ENCODE peak calls at places on chromosomes 11 and 22, in six cellular contexts. I is HCT116, K is prostate gland, V is neural progenitor cell, P is neuronal stem cell, S is astrocyte. O is an unnamed sample.

GRCh38 chr11:26551186-26551801 is 20.8 kb downstream of the MUC15 start:
- DNase-seq in I (no peak), K (no peak), V (no peak), P (no peak), S (no peak), O (no peak)

GRCh38 chr11:106021181-106021966 is 666 bp downstream of the MSANTD4 start:
- DNase-seq in I (no peak), K (no peak), V (no peak), P (no peak), S (no peak), O (peak)

GRCh38 chr11:8289426-8290047 is 25.9 kb upstream of the LMO1 start:
- DNase-seq in I (no peak), K (no peak), V (peak), P (peak), S (no peak), O (no peak)

GRCh38 chr11:2991477-2992233 is 474 bp downstream of the NAP1L4 start:
- DNase-seq in I (no peak), K (peak), V (no peak), P (peak), S (no peak), O (no peak)

GRCh38 chr11:87092159-87092558 is 54.4 kb downstream of the TMEM135 start:
- DNase-seq in I (no peak), K (no peak), V (no peak), P (no peak), S (no peak), O (no peak)

GRCh38 chr11:72583177-72583553 is 91.1 kb downstream of the PDE2A start:
- DNase-seq in I (no peak), K (no peak), V (no peak), P (no peak), S (no peak), O (no peak)

GRCh38 chr11:58629857-58630256 is 7.4 kb downstream of the CNTF start:
- DNase-seq in I (peak), K (no peak), V (peak), P (no peak), S (peak), O (no peak)

GRCh38 chr11:79312591-79313267 is 128.1 kb downstream of the TENM4 start:
- DNase-seq in I (no peak), K (no peak), V (no peak), P (no peak), S (no peak), O (no peak)

GRCh38 chr11:107587306-107587979 is 3.5 kb upstream of the ELMOD1 start:
- DNase-seq in I (no peak), K (no peak), V (no peak), P (no peak), S (peak), O (no peak)

GRCh38 chr11:117872420-117872961 is 4.0 kb downstream of the FXYD6 start:
- DNase-seq in I (no peak), K (no peak), V (no peak), P (no peak), S (no peak), O (no peak)

GRCh38 chr11:127105578-127105977 is 105.0 kb upstream of the KIRREL3 start:
- DNase-seq in I (no peak), K (no peak), V (no peak), P (no peak), S (no peak), O (no peak)

GRCh38 chr11:13963169-13963948 is 836 bp downstream of the SPON1 start:
- DNase-seq in I (no peak), K (no peak), V (peak), P (no peak), S (peak), O (peak)

GRCh38 chr11:117582491-117582890 is 214.5 kb downstream of the DSCAML1 start:
- DNase-seq in I (no peak), K (no peak), V (no peak), P (no peak), S (no peak), O (no peak)

GRCh38 chr11:117986981-117987495 is 844 bp downstream of the IL10RA start:
- DNase-seq in I (no peak), K (no peak), V (no peak), P (no peak), S (no peak), O (peak)

GRCh38 chr11:33257160-33257896 is at the start of gene HIPK3:
- DNase-seq in I (no peak), K (peak), V (peak), P (peak), S (peak), O (peak)

GRCh38 chr11:94519478-94520084 is 7.3 kb downstream of the C11orf97 start:
- DNase-seq in I (peak), K (no peak), V (peak), P (peak), S (no peak), O (no peak)

GRCh38 chr11:7495997-7496545 is 10.8 kb downstream of the OLFML1 start:
- DNase-seq in I (no peak), K (no peak), V (no peak), P (no peak), S (no peak), O (no peak)

DNA sequence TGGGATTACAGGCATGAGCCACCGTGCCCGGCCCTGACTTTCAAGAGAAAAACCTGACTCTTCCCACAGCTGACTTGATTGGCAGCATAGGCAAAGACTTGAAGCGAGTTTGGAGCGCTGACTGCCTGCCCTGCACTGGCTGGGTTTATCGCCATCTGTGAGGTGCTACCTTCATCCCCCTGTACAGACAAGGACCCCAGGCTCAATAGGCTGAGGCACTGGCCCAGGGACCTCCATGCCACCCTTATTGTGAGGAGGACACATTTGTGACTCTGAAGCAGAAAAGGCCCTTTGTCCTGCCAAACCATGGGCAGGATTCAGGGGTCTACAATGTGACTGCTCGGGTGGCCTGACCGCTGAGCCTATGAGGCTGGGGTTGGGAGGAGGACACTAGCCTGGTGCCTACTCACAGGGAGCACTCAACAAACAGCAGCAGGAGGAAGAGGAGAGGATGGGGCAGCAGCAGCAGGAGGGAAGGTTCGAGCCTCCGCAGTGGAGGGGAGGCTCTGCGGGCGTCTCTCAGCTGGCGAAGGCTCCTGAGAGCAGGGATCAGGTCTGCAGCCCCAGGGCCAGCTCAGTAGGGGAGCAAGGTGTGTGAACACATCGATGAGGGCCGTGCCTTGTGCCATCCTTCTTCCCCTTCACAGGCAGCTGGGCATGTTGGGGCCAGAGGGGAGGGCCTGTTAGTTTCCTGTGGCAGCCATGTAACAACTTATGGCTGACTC is 72.9 kb upstream of the WNT7B start:
- DNase-seq in I (no peak), K (no peak), V (no peak), P (no peak), S (no peak), O (no peak)
- H3K27ac ChIP-seq in I (no peak), K (peak), V (no peak), P (no peak), S (no peak), O (peak)

GRCh38 chr11:10744206-10744605 is 6.8 kb upstream of the CTR9 start:
- DNase-seq in I (no peak), K (no peak), V (no peak), P (no peak), S (no peak), O (no peak)
- H3K27ac ChIP-seq in I (no peak), K (no peak), V (no peak), P (no peak), S (no peak), O (no peak)

GRCh38 chr11:69521461-69521860 is 40.0 kb downstream of the LINC01488 start:
- DNase-seq in I (no peak), K (no peak), V (no peak), P (no peak), S (no peak), O (no peak)

GRCh38 chr11:69515271-69516245 is 34.1 kb downstream of the LINC01488 start:
- DNase-seq in I (no peak), K (no peak), V (no peak), P (no peak), S (no peak), O (no peak)

GRCh38 chr11:69516526-69516925 is 35.1 kb downstream of the LINC01488 start:
- DNase-seq in I (no peak), K (no peak), V (no peak), P (no peak), S (peak), O (no peak)

GRCh38 chr11:69520186-69520585 is 38.7 kb downstream of the LINC01488 start:
- DNase-seq in I (no peak), K (no peak), V (no peak), P (no peak), S (no peak), O (no peak)

GRCh38 chr11:69518081-69518950 is 36.9 kb downstream of the LINC01488 start:
- DNase-seq in I (no peak), K (no peak), V (no peak), P (no peak), S (peak), O (no peak)
- H3K27ac ChIP-seq in I (no peak), K (no peak), V (no peak), P (no peak), S (peak), O (no peak)

DNA sequence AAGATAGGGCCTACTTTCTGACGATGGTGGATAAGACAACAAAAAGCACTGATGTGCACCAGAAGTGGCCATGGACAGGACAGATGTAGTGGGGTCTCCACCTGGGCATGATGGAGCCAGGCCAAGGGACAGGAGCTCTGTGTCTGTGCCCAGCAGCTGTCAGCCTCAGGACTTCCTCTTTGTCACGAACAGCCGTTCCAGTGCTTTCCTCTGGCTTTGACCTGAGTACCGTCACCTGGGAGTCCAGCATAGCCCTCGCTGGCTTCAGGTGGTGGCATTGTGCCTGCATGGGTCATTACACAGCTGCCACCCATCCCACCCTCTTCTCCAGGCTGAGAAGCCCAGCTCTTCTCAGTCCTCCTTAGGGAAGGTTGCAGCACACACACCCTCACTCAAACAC is 137.8 kb downstream of the GRIK4 start:
- DNase-seq in I (no peak), K (no peak), V (no peak), P (no peak), S (no peak), O (no peak)
- H3K27ac ChIP-seq in I (no peak), K (no peak), V (no peak), P (no peak), S (no peak), O (no peak)

GRCh38 chr11:83191986-83192385 is 1.5 kb upstream of the ANKRD42 start:
- DNase-seq in I (no peak), K (no peak), V (no peak), P (no peak), S (no peak), O (no peak)
- H3K27ac ChIP-seq in I (no peak), K (peak), V (no peak), P (no peak), S (no peak), O (peak)

GRCh38 chr11:62012451-62013265 is 45.2 kb upstream of the FTH1 start:
- DNase-seq in I (no peak), K (no peak), V (no peak), P (no peak), S (peak), O (no peak)

GRCh38 chr11:62011881-62012280 is 44.4 kb upstream of the FTH1 start:
- DNase-seq in I (no peak), K (no peak), V (no peak), P (no peak), S (no peak), O (no peak)

GRCh38 chr11:62013266-62014157 is 46.1 kb upstream of the FTH1 start:
- DNase-seq in I (no peak), K (peak), V (no peak), P (no peak), S (no peak), O (no peak)

GRCh38 chr11:62008177-62008576 is 40.7 kb upstream of the FTH1 start:
- DNase-seq in I (no peak), K (no peak), V (no peak), P (no peak), S (no peak), O (no peak)

GRCh38 chr11:62010935-62011528 is 43.6 kb upstream of the FTH1 start:
- DNase-seq in I (no peak), K (no peak), V (no peak), P (no peak), S (no peak), O (no peak)
- H3K27ac ChIP-seq in I (no peak), K (no peak), V (no peak), P (no peak), S (no peak), O (no peak)

GRCh38 chr11:67058506-67058905 is 1.9 kb downstream of the RHOD start:
- DNase-seq in I (no peak), K (no peak), V (no peak), P (no peak), S (no peak), O (no peak)

GRCh38 chr11:67055812-67056211 is 835 bp upstream of the RHOD start:
- DNase-seq in I (no peak), K (no peak), V (peak), P (no peak), S (no peak), O (no peak)

GRCh38 chr11:67057410-67057757 is 737 bp downstream of the RHOD start:
- DNase-seq in I (no peak), K (peak), V (no peak), P (no peak), S (no peak), O (no peak)

GRCh38 chr11:67056267-67056639 is 394 bp upstream of the RHOD start:
- DNase-seq in I (no peak), K (no peak), V (no peak), P (no peak), S (no peak), O (no peak)

GRCh38 chr11:67056640-67057409 is at the start of gene RHOD:
- DNase-seq in I (no peak), K (peak), V (peak), P (peak), S (no peak), O (peak)
- H3K27ac ChIP-seq in I (peak), K (peak), V (no peak), P (no peak), S (no peak), O (no peak)

GRCh38 chr22:46085831-46086576 is 64.3 kb upstream of the PPARA start:
- DNase-seq in I (peak), K (peak), V (no peak), P (no peak), S (peak), O (no peak)

GRCh38 chr22:46083383-46084350 is 66.7 kb upstream of the PPARA start:
- DNase-seq in I (no peak), K (no peak), V (no peak), P (no peak), S (no peak), O (no peak)

GRCh38 chr22:46084376-46084775 is 66.0 kb upstream of the PPARA start:
- DNase-seq in I (no peak), K (no peak), V (no peak), P (no peak), S (no peak), O (no peak)

GRCh38 chr22:46086577-46087335 is 63.6 kb upstream of the PPARA start:
- DNase-seq in I (no peak), K (no peak), V (no peak), P (no peak), S (peak), O (no peak)

DNA sequence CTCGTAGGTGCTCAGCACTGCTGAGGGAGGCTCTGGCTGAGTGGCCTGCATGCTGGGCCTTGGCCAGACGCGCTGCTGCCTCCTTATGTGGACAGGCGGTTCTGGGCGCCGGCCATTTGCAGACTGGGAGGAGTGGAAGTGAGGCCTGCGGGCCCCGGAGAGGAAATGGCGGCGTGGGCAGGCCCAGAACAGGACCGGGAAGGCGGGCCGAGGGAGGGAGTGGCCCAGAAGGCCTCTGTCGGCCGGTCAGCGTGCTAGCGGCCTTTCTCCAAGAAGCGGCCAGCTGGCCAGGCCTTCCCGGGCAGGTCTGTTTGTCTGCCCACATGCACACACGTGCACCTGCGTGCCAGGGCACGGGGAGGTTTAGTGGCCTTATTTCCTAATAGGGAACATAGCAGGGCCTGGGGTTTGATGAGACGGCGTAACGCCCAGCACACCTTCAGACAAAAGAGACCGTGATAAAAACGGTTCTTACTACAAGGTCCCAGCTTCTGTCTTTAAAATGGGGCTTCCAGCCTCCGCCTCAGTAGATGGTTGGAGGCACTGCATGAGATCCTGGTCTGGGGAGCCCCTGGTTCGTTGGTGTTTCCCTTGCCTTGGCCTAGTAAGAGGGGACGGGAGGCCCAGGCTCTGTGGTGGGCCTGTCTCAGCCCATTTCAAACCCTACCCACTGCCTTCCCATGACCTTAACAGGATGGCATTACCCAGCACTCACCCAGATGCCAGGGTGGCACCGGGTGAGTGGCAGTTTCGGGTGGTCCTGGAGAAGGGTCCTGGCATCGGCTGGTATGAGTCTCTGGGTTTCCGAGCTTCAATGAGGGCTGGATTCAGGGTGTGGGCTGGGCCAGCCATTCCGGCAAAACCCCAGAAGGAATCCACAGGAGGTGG is 65.1 kb upstream of the PPARA start:
- DNase-seq in I (no peak), K (peak), V (no peak), P (no peak), S (peak), O (no peak)
- H3K27ac ChIP-seq in I (peak), K (peak), V (no peak), P (no peak), S (peak), O (no peak)

O was measured in CD4-positive, alpha-beta memory T cell.